ENCODE peak calls at places on chromosomes 7 and 10, in six cellular contexts. One of them, this sample, is unnamed.
A peak's percentile ranks its signal among the peaks of the same experiment; 100 is the strongest.

GRCh38 chr10:73855413-73855812 is 18.9 kb downstream of the CAMK2G start:
- DNase-seq in fibroblast of mammary gland: no peak
- DNase-seq in activated T-helper 1 cell treated with anti-CD3 and anti-CD28 coated beads, Interleukin-2, amount 50 U/mL, for 16 hours: no peak
- DNase-seq in prostate gland: no peak
- DNase-seq in stimulated activated CD8-positive, alpha-beta memory T cell treated with anti-CD3 and anti-CD28 coated beads, Interleukin-7, amount 100 ng/mL, for 4 hours: no peak
- DNase-seq in neural crest cell: no peak
- DNase-seq in this sample: no peak

GRCh38 chr7:38207843-38208242 is 29.8 kb downstream of the STARD3NL start:
- DNase-seq in fibroblast of mammary gland: no peak
- DNase-seq in activated T-helper 1 cell treated with anti-CD3 and anti-CD28 coated beads, Interleukin-2, amount 50 U/mL, for 16 hours: no peak
- DNase-seq in prostate gland: no peak
- DNase-seq in stimulated activated CD8-positive, alpha-beta memory T cell treated with anti-CD3 and anti-CD28 coated beads, Interleukin-7, amount 100 ng/mL, for 4 hours: no peak
- DNase-seq in neural crest cell: no peak
- DNase-seq in this sample: no peak

GRCh38 chr10:68562666-68563522 is 2.8 kb downstream of the TET1 start:
- DNase-seq in fibroblast of mammary gland: peak; percentile 70
- DNase-seq in activated T-helper 1 cell treated with anti-CD3 and anti-CD28 coated beads, Interleukin-2, amount 50 U/mL, for 16 hours: no peak
- DNase-seq in prostate gland: no peak
- DNase-seq in stimulated activated CD8-positive, alpha-beta memory T cell treated with anti-CD3 and anti-CD28 coated beads, Interleukin-7, amount 100 ng/mL, for 4 hours: no peak
- DNase-seq in neural crest cell: peak; percentile 15
- DNase-seq in this sample: peak; percentile 64

GRCh38 chr10:130137077-130137448 is 872 bp downstream of the GLRX3 start:
- DNase-seq in fibroblast of mammary gland: peak; percentile 22
- DNase-seq in activated T-helper 1 cell treated with anti-CD3 and anti-CD28 coated beads, Interleukin-2, amount 50 U/mL, for 16 hours: no peak
- DNase-seq in prostate gland: no peak
- DNase-seq in stimulated activated CD8-positive, alpha-beta memory T cell treated with anti-CD3 and anti-CD28 coated beads, Interleukin-7, amount 100 ng/mL, for 4 hours: no peak
- DNase-seq in neural crest cell: no peak
- DNase-seq in this sample: peak; percentile 49

GRCh38 chr7:145624618-145625017 is 492.0 kb upstream of the CNTNAP2 start:
- DNase-seq in fibroblast of mammary gland: peak; percentile 11
- DNase-seq in activated T-helper 1 cell treated with anti-CD3 and anti-CD28 coated beads, Interleukin-2, amount 50 U/mL, for 16 hours: no peak
- DNase-seq in prostate gland: no peak
- DNase-seq in stimulated activated CD8-positive, alpha-beta memory T cell treated with anti-CD3 and anti-CD28 coated beads, Interleukin-7, amount 100 ng/mL, for 4 hours: no peak
- DNase-seq in neural crest cell: no peak
- DNase-seq in this sample: no peak

GRCh38 chr7:55111007-55111406 is 92.2 kb downstream of the EGFR start:
- DNase-seq in fibroblast of mammary gland: peak; percentile 70
- DNase-seq in activated T-helper 1 cell treated with anti-CD3 and anti-CD28 coated beads, Interleukin-2, amount 50 U/mL, for 16 hours: no peak
- DNase-seq in prostate gland: no peak
- DNase-seq in stimulated activated CD8-positive, alpha-beta memory T cell treated with anti-CD3 and anti-CD28 coated beads, Interleukin-7, amount 100 ng/mL, for 4 hours: no peak
- DNase-seq in neural crest cell: no peak
- DNase-seq in this sample: peak; percentile 87

GRCh38 chr10:6117711-6118110 is 28.9 kb downstream of the RBM17 start:
- DNase-seq in fibroblast of mammary gland: no peak
- DNase-seq in activated T-helper 1 cell treated with anti-CD3 and anti-CD28 coated beads, Interleukin-2, amount 50 U/mL, for 16 hours: no peak
- DNase-seq in prostate gland: no peak
- DNase-seq in stimulated activated CD8-positive, alpha-beta memory T cell treated with anti-CD3 and anti-CD28 coated beads, Interleukin-7, amount 100 ng/mL, for 4 hours: no peak
- DNase-seq in neural crest cell: no peak
- DNase-seq in this sample: no peak

GRCh38 chr7:117132385-117133120 is 179.3 kb downstream of the ST7 start:
- DNase-seq in fibroblast of mammary gland: peak; percentile 93
- DNase-seq in activated T-helper 1 cell treated with anti-CD3 and anti-CD28 coated beads, Interleukin-2, amount 50 U/mL, for 16 hours: no peak
- DNase-seq in prostate gland: no peak
- DNase-seq in stimulated activated CD8-positive, alpha-beta memory T cell treated with anti-CD3 and anti-CD28 coated beads, Interleukin-7, amount 100 ng/mL, for 4 hours: no peak
- DNase-seq in neural crest cell: no peak
- DNase-seq in this sample: peak; percentile 97

GRCh38 chr7:2399848-2400587 is 3.4 kb upstream of the CHST12 start:
- DNase-seq in fibroblast of mammary gland: peak; percentile 87
- DNase-seq in activated T-helper 1 cell treated with anti-CD3 and anti-CD28 coated beads, Interleukin-2, amount 50 U/mL, for 16 hours: no peak
- DNase-seq in prostate gland: peak; percentile 77
- DNase-seq in stimulated activated CD8-positive, alpha-beta memory T cell treated with anti-CD3 and anti-CD28 coated beads, Interleukin-7, amount 100 ng/mL, for 4 hours: no peak
- DNase-seq in neural crest cell: no peak
- DNase-seq in this sample: peak; percentile 98

GRCh38 chr10:117360994-117361667 is 14.1 kb downstream of the PDZD8 start:
- DNase-seq in fibroblast of mammary gland: peak; percentile 64
- DNase-seq in activated T-helper 1 cell treated with anti-CD3 and anti-CD28 coated beads, Interleukin-2, amount 50 U/mL, for 16 hours: no peak
- DNase-seq in prostate gland: no peak
- DNase-seq in stimulated activated CD8-positive, alpha-beta memory T cell treated with anti-CD3 and anti-CD28 coated beads, Interleukin-7, amount 100 ng/mL, for 4 hours: no peak
- DNase-seq in neural crest cell: no peak
- DNase-seq in this sample: peak; percentile 27

GRCh38 chr10:97404044-97404443 is 2.9 kb upstream of the RRP12 start:
- DNase-seq in fibroblast of mammary gland: no peak
- DNase-seq in activated T-helper 1 cell treated with anti-CD3 and anti-CD28 coated beads, Interleukin-2, amount 50 U/mL, for 16 hours: no peak
- DNase-seq in prostate gland: no peak
- DNase-seq in stimulated activated CD8-positive, alpha-beta memory T cell treated with anti-CD3 and anti-CD28 coated beads, Interleukin-7, amount 100 ng/mL, for 4 hours: no peak
- DNase-seq in neural crest cell: no peak
- DNase-seq in this sample: no peak

GRCh38 chr10:20616918-20617801 is 280.0 kb downstream of the NEBL start:
- DNase-seq in fibroblast of mammary gland: no peak
- DNase-seq in activated T-helper 1 cell treated with anti-CD3 and anti-CD28 coated beads, Interleukin-2, amount 50 U/mL, for 16 hours: no peak
- DNase-seq in prostate gland: no peak
- DNase-seq in stimulated activated CD8-positive, alpha-beta memory T cell treated with anti-CD3 and anti-CD28 coated beads, Interleukin-7, amount 100 ng/mL, for 4 hours: no peak
- DNase-seq in neural crest cell: no peak
- DNase-seq in this sample: no peak

GRCh38 chr7:1673581-1674102 is 3.6 kb downstream of the ELFN1 start:
- DNase-seq in fibroblast of mammary gland: no peak
- DNase-seq in activated T-helper 1 cell treated with anti-CD3 and anti-CD28 coated beads, Interleukin-2, amount 50 U/mL, for 16 hours: no peak
- DNase-seq in prostate gland: no peak
- DNase-seq in stimulated activated CD8-positive, alpha-beta memory T cell treated with anti-CD3 and anti-CD28 coated beads, Interleukin-7, amount 100 ng/mL, for 4 hours: no peak
- DNase-seq in neural crest cell: no peak
- DNase-seq in this sample: no peak

GRCh38 chr7:104341545-104341944 is 13.1 kb downstream of the LHFPL3 start:
- DNase-seq in fibroblast of mammary gland: peak; percentile 4
- DNase-seq in activated T-helper 1 cell treated with anti-CD3 and anti-CD28 coated beads, Interleukin-2, amount 50 U/mL, for 16 hours: no peak
- DNase-seq in prostate gland: no peak
- DNase-seq in stimulated activated CD8-positive, alpha-beta memory T cell treated with anti-CD3 and anti-CD28 coated beads, Interleukin-7, amount 100 ng/mL, for 4 hours: no peak
- DNase-seq in neural crest cell: no peak
- DNase-seq in this sample: no peak

GRCh38 chr10:69567920-69568319 is 5.3 kb downstream of the NEUROG3 start:
- DNase-seq in fibroblast of mammary gland: peak; percentile 53
- DNase-seq in activated T-helper 1 cell treated with anti-CD3 and anti-CD28 coated beads, Interleukin-2, amount 50 U/mL, for 16 hours: no peak
- DNase-seq in prostate gland: no peak
- DNase-seq in stimulated activated CD8-positive, alpha-beta memory T cell treated with anti-CD3 and anti-CD28 coated beads, Interleukin-7, amount 100 ng/mL, for 4 hours: no peak
- DNase-seq in neural crest cell: peak; percentile 77
- DNase-seq in this sample: peak; percentile 56

GRCh38 chr10:91944880-91945630 is 21.5 kb downstream of the BTAF1 start:
- DNase-seq in fibroblast of mammary gland: peak; percentile 80
- DNase-seq in activated T-helper 1 cell treated with anti-CD3 and anti-CD28 coated beads, Interleukin-2, amount 50 U/mL, for 16 hours: no peak
- DNase-seq in prostate gland: no peak
- DNase-seq in stimulated activated CD8-positive, alpha-beta memory T cell treated with anti-CD3 and anti-CD28 coated beads, Interleukin-7, amount 100 ng/mL, for 4 hours: no peak
- DNase-seq in neural crest cell: no peak
- DNase-seq in this sample: peak; percentile 73

GRCh38 chr10:50679149-50679548 is 55.4 kb upstream of the SGMS1 start:
- DNase-seq in fibroblast of mammary gland: no peak
- DNase-seq in activated T-helper 1 cell treated with anti-CD3 and anti-CD28 coated beads, Interleukin-2, amount 50 U/mL, for 16 hours: no peak
- DNase-seq in prostate gland: no peak
- DNase-seq in stimulated activated CD8-positive, alpha-beta memory T cell treated with anti-CD3 and anti-CD28 coated beads, Interleukin-7, amount 100 ng/mL, for 4 hours: no peak
- DNase-seq in neural crest cell: no peak
- DNase-seq in this sample: no peak

GRCh38 chr7:155988421-155988820 is 176.2 kb upstream of the SHH start:
- DNase-seq in fibroblast of mammary gland: no peak
- DNase-seq in activated T-helper 1 cell treated with anti-CD3 and anti-CD28 coated beads, Interleukin-2, amount 50 U/mL, for 16 hours: no peak
- DNase-seq in prostate gland: no peak
- DNase-seq in stimulated activated CD8-positive, alpha-beta memory T cell treated with anti-CD3 and anti-CD28 coated beads, Interleukin-7, amount 100 ng/mL, for 4 hours: no peak
- DNase-seq in neural crest cell: no peak
- DNase-seq in this sample: no peak

GRCh38 chr10:124079864-124080263 is 13.5 kb downstream of the CHST15 start:
- DNase-seq in fibroblast of mammary gland: no peak
- DNase-seq in activated T-helper 1 cell treated with anti-CD3 and anti-CD28 coated beads, Interleukin-2, amount 50 U/mL, for 16 hours: no peak
- DNase-seq in prostate gland: no peak
- DNase-seq in stimulated activated CD8-positive, alpha-beta memory T cell treated with anti-CD3 and anti-CD28 coated beads, Interleukin-7, amount 100 ng/mL, for 4 hours: no peak
- DNase-seq in neural crest cell: no peak
- DNase-seq in this sample: no peak

GRCh38 chr7:104275900-104276299 is 52.5 kb upstream of the LHFPL3 start:
- DNase-seq in fibroblast of mammary gland: peak; percentile 51
- DNase-seq in activated T-helper 1 cell treated with anti-CD3 and anti-CD28 coated beads, Interleukin-2, amount 50 U/mL, for 16 hours: no peak
- DNase-seq in prostate gland: no peak
- DNase-seq in stimulated activated CD8-positive, alpha-beta memory T cell treated with anti-CD3 and anti-CD28 coated beads, Interleukin-7, amount 100 ng/mL, for 4 hours: no peak
- DNase-seq in neural crest cell: no peak
- DNase-seq in this sample: peak; percentile 9

GRCh38 chr7:92872701-92873100 is 36.3 kb upstream of the CDK6 start:
- DNase-seq in fibroblast of mammary gland: peak; percentile 45
- DNase-seq in activated T-helper 1 cell treated with anti-CD3 and anti-CD28 coated beads, Interleukin-2, amount 50 U/mL, for 16 hours: no peak
- DNase-seq in prostate gland: no peak
- DNase-seq in stimulated activated CD8-positive, alpha-beta memory T cell treated with anti-CD3 and anti-CD28 coated beads, Interleukin-7, amount 100 ng/mL, for 4 hours: no peak
- DNase-seq in neural crest cell: no peak
- DNase-seq in this sample: no peak

GRCh38 chr10:130017010-130017630 is 53.0 kb upstream of the EBF3 start:
- DNase-seq in fibroblast of mammary gland: no peak
- DNase-seq in activated T-helper 1 cell treated with anti-CD3 and anti-CD28 coated beads, Interleukin-2, amount 50 U/mL, for 16 hours: no peak
- DNase-seq in prostate gland: no peak
- DNase-seq in stimulated activated CD8-positive, alpha-beta memory T cell treated with anti-CD3 and anti-CD28 coated beads, Interleukin-7, amount 100 ng/mL, for 4 hours: no peak
- DNase-seq in neural crest cell: no peak
- DNase-seq in this sample: no peak

GRCh38 chr7:13751771-13752170 is 237.7 kb downstream of the ETV1 start:
- DNase-seq in fibroblast of mammary gland: no peak
- DNase-seq in activated T-helper 1 cell treated with anti-CD3 and anti-CD28 coated beads, Interleukin-2, amount 50 U/mL, for 16 hours: no peak
- DNase-seq in prostate gland: no peak
- DNase-seq in stimulated activated CD8-positive, alpha-beta memory T cell treated with anti-CD3 and anti-CD28 coated beads, Interleukin-7, amount 100 ng/mL, for 4 hours: no peak
- DNase-seq in neural crest cell: no peak
- DNase-seq in this sample: no peak

GRCh38 chr7:2979951-2980350 is 63.7 kb downstream of the CARD11 start:
- DNase-seq in fibroblast of mammary gland: no peak
- DNase-seq in activated T-helper 1 cell treated with anti-CD3 and anti-CD28 coated beads, Interleukin-2, amount 50 U/mL, for 16 hours: no peak
- DNase-seq in prostate gland: no peak
- DNase-seq in stimulated activated CD8-positive, alpha-beta memory T cell treated with anti-CD3 and anti-CD28 coated beads, Interleukin-7, amount 100 ng/mL, for 4 hours: no peak
- DNase-seq in neural crest cell: no peak
- DNase-seq in this sample: no peak